ENCODE peak calls at places on chromosomes 13 and 19, in ten cellular contexts. V is stomach, K is H1, G is transverse colon, H is SK-N-SH, A is suprapubic skin, S is sigmoid colon, T is esophagus muscularis mucosa, U is GM12878, Z is K562. J is an unnamed sample.

GRCh38 chr13:95156208-95156607 is 145.0 kb downstream of the ABCC4 start:
- DNase-seq in G (no peak), V (no peak), A (no peak), H (peak), K (no peak), Z (no peak), T (no peak), S (no peak), U (no peak), J (no peak)

GRCh38 chr19:44598355-44598754 is 15.0 kb upstream of the IGSF23 start:
- DNase-seq in G (no peak), K (no peak), H (no peak), Z (no peak), U (no peak), T (no peak), V (no peak), A (no peak), S (no peak), J (no peak)

GRCh38 chr13:23715762-23716235 is 145.6 kb downstream of the TNFRSF19 start:
- DNase-seq in T (no peak), H (no peak), S (no peak), K (peak), V (peak), A (no peak), U (no peak), Z (peak), G (no peak), J (no peak)

GRCh38 chr19:4390862-4391693 is 9.3 kb downstream of the SH3GL1 start:
- DNase-seq in V (no peak), H (no peak), U (no peak), A (no peak), S (no peak), Z (no peak), K (no peak), G (no peak), T (no peak), J (no peak)

GRCh38 chr19:49069026-49069425 is 3.5 kb downstream of the KCNA7 start:
- DNase-seq in T (no peak), K (no peak), S (no peak), H (no peak), G (no peak), A (no peak), V (no peak), U (no peak), Z (no peak), J (no peak)

GRCh38 chr19:1445185-1445931 is 4.6 kb upstream of the APC2 start:
- DNase-seq in V (peak), A (no peak), U (no peak), T (no peak), G (peak), K (peak), H (peak), S (no peak), Z (peak), J (peak)

GRCh38 chr13:42575938-42576337 is 2.0 kb downstream of the TNFSF11 start:
- DNase-seq in S (no peak), V (no peak), U (no peak), Z (no peak), K (no peak), T (no peak), A (no peak), H (no peak), G (no peak), J (no peak)

GRCh38 chr19:29292562-29292961 is 79.6 kb upstream of the UQCRFS1 start:
- DNase-seq in V (no peak), A (peak), H (no peak), T (no peak), G (no peak), Z (no peak), S (no peak), K (no peak), U (no peak), J (no peak)

GRCh38 chr13:51832471-51833152 is 12.4 kb downstream of the TMEM272 start:
- DNase-seq in U (no peak), T (no peak), V (no peak), A (no peak), H (peak), Z (no peak), K (no peak), G (peak), S (no peak), J (no peak)

GRCh38 chr19:36092566-36092965 is 18.4 kb upstream of the OVOL3 start:
- DNase-seq in K (no peak), S (no peak), Z (no peak), H (no peak), G (no peak), V (no peak), U (no peak), A (no peak), T (no peak), J (no peak)

DNA sequence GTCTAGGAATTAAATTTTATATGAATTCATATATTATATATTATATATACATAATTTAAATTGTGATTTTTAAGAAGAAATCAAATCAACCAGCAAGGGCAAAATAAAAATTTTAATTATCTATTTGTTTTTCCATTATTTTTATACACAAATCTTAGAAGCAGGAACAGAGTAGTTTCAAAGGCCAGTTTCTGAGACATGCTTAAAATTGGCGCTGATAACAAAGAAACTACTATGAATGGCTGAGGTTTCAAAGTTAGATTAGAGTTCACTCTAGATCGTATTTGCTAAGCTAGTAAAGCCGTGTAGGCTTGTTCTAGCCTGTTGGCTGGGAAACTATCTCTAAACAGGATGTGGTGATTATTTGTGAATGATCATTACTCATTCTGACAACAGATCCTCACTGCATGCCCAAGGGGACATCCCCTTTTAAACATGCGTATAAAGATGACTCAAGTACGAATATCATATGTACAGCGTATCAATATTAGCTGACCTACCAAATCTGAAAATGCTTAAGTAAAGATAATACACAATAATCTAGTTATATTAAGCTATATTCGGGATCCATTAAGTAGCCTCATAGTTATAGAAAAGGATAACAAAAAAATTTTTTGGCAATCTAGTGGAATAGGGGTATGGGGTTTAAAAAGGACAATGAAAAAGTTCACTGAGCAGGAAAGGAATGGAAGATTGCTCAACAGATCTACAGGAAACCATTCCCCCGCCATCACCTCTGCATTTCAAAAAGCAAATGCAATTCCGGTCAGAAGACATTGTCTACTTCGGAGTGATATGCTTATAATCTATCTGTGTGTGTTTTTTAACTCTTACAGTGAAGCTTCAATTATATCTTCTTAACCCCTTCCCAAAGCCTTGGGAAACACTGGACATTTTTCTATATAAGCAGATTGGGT is 150.1 kb downstream of the SHISA2 start:
- DNase-seq in T (no peak), G (no peak), S (no peak), H (peak), V (no peak), A (no peak), K (no peak), U (peak), Z (no peak), J (no peak)
- TF ChIP-seq POLR2AphosphoS5 in T (no peak), G (no peak), S (no peak), H (no peak), V (peak), A (no peak), K (no peak), U (no peak), Z (no peak), J (no peak)

DNA sequence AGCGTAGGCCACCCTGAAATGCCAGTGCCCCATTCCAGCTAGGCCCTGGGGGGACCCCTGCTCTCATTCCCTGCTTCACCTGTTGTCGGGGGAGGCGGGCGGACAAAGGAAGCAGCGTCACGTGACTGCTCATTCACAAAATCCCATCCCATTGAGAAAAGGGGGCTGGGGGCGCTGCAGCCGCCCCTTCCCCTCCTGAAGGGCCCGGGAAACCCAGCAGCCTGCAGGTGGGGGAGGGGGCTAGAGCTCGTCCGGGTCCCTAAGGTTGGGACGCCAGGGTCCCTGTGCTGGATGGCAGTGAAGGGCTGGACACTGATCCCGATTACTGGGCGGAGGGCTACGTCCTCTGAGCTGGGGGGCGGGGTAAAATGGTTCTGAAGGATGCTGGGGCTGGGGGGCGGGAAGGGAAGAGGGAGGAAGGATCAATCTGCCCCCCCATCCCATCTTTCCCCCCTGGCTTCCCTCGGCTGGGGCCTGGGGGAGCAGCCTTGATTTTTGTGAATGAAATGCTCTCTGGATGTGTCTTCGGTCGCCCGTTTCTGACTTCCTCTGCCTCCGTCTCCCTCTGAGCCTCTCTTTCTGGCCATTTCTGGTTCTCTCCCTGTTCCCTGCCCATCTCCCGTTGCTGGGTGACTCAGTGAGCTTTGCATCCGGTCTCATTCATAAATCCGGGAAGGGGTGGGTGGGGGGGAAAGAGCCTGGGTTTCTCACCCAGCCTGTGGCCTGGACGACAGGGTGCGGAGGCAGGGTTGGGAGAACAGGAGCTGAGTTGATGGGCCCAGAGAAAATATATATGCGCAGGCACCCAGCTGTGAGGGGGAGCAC is 816 bp downstream of the SPRED3 start:
- DNase-seq in Z (no peak), A (no peak), G (no peak), T (no peak), K (peak), V (no peak), H (peak), S (no peak), U (no peak), J (no peak)
- TF ChIP-seq EP300 in Z (no peak), A (no peak), G (no peak), T (no peak), K (no peak), V (no peak), H (no peak), S (no peak), U (no peak), J (no peak)

GRCh38 chr19:39037194-39037593 is 4.8 kb upstream of the FBXO27 start:
- DNase-seq in A (no peak), G (no peak), T (no peak), H (no peak), Z (no peak), S (no peak), V (no peak), U (no peak), K (no peak), J (no peak)

GRCh38 chr19:39032164-39032918 is at the start of gene FBXO27:
- DNase-seq in V (no peak), U (no peak), T (no peak), K (peak), A (peak), Z (peak), H (peak), G (peak), S (no peak), J (peak)

GRCh38 chr19:39038098-39038497 is 5.7 kb upstream of the FBXO27 start:
- DNase-seq in S (no peak), H (peak), A (no peak), K (peak), T (no peak), V (peak), G (peak), U (no peak), Z (peak), J (no peak)
- TF ChIP-seq POLR2AphosphoS5 in S (no peak), H (no peak), A (no peak), K (no peak), T (no peak), V (no peak), G (no peak), U (no peak), Z (no peak), J (no peak)

DNA sequence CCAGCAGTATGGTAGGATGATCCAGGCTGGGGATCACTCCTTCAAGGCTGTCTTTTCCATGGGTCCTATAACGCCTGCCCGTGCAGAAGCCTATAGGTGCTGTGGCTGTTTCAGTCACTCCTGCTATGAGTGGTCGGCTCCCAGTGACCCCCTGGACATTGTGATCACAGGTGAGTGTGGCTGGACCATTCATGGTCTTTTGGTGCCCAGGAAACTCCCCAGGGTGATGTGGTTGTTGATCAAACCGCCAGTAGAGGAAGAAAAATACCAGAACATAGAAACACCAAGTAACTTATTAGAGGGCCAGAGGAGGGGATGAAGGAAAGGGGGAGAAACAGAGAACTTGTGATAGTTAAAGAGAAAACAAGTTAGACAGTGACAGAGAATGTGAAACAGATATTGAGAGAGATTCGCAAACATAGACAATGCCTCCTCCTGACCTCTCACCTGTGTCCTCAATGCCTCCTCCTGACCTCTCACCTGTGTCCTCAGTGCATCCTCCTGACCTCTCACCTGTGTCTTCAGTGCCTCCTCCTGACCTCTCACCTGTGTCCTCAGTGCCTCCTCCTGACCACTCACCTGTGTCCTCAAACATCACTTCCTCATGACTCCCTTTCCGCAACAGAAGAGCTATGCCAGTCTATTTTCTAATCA is 19.4 kb downstream of the LAIR2 start:
- DNase-seq in A (no peak), U (no peak), T (no peak), Z (no peak), H (no peak), S (no peak), K (no peak), G (no peak), V (no peak), J (no peak)
- TF ChIP-seq EP300 in A (no peak), U (no peak), T (no peak), Z (no peak), H (no peak), S (no peak), K (no peak), G (no peak), V (no peak), J (no peak)

DNA sequence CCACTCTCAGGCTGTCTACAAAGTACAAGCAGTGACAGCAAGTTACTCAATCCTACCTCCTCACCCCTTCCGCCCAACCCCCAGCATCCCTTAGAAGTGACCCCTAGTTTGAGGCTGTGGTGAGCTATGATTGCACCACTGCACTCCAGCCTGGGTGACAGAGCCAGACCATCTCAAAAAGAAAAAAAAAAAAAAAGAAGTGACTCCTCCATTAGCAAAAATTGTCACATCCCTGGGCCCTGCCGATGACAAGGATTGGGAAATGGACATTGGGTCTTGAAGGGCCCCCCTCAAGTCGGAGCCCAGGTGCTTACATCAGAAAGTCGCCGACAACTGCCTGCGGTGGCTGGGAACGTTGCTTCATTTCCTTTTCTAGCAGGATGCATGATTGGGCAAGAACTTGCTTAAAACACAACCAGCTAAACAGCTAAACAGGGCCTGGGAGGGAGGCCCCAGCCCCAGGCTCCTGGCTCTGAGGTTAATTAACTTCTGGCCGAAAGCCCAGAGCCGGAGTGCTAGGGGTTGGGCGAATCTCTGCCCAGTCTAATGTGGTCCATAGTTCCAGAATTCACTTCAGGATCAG is 15.3 kb downstream of the RAB3D start:
- DNase-seq in U (peak), A (peak), S (peak), Z (peak), T (no peak), H (peak), K (no peak), V (peak), G (peak), J (no peak)
- TF ChIP-seq POLR2AphosphoS5 in U (peak), A (peak), S (peak), Z (no peak), T (peak), H (peak), K (no peak), V (peak), G (peak), J (peak)

DNA sequence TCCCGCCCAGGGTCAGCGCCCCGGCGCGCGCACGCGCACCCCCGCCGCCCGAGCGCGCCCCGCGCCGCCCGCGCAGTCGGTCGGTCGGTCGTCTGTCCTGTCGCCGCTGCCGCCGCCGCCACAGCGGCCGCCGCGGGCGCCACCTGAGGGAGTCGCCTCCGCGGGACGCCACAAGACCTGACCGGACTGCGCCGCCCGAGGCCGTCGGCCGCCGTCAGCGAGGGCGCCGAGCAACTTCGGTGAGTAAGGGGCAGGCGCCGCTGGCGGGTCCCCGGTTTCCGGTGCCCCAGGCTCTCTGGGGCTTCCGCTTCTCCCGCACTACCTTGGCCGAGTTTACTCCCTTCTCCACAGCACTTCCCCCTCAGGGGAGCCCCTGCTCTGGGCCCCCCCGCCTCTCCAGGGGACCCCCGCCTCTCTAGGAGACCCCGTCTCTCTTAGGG is 19.6 kb upstream of the GATAD2A start:
- DNase-seq in H (no peak), U (no peak), S (no peak), Z (no peak), K (peak), T (no peak), V (no peak), G (no peak), A (peak), J (peak)
- TF ChIP-seq EP300 in H (no peak), U (no peak), S (no peak), Z (no peak), K (no peak), T (no peak), V (no peak), G (no peak), A (no peak), J (no peak)

GRCh38 chr13:80242728-80243427 is 98.0 kb downstream of the SPRY2 start:
- DNase-seq in H (no peak), U (no peak), T (no peak), G (no peak), S (no peak), K (no peak), V (no peak), A (no peak), Z (no peak), J (no peak)

GRCh38 chr13:80239571-80240255 is 101.2 kb downstream of the SPRY2 start:
- DNase-seq in T (no peak), U (no peak), G (no peak), V (no peak), S (no peak), H (no peak), A (no peak), K (no peak), Z (no peak), J (no peak)

GRCh38 chr13:80249906-80250513 is 90.9 kb downstream of the SPRY2 start:
- DNase-seq in A (no peak), V (no peak), S (no peak), Z (no peak), U (no peak), T (no peak), G (no peak), H (no peak), K (no peak), J (no peak)

GRCh38 chr13:80244574-80244973 is 96.4 kb downstream of the SPRY2 start:
- DNase-seq in S (no peak), G (no peak), H (no peak), T (no peak), U (no peak), Z (no peak), K (no peak), A (no peak), V (no peak), J (no peak)

GRCh38 chr13:80245162-80245733 is 95.7 kb downstream of the SPRY2 start:
- DNase-seq in V (no peak), Z (no peak), T (no peak), H (no peak), U (no peak), K (no peak), S (no peak), A (no peak), G (no peak), J (no peak)
- TF ChIP-seq POLR2AphosphoS5 in V (no peak), Z (no peak), T (no peak), H (no peak), U (no peak), K (no peak), S (no peak), A (no peak), G (no peak), J (no peak)

GRCh38 chr19:6233827-6234511 is 45.8 kb downstream of the MLLT1 start:
- DNase-seq in G (no peak), A (no peak), K (no peak), T (no peak), H (peak), U (no peak), Z (peak), S (no peak), V (peak), J (peak)

GRCh38 chr19:6234527-6234926 is 45.2 kb downstream of the MLLT1 start:
- DNase-seq in K (no peak), S (no peak), H (peak), Z (no peak), T (no peak), U (no peak), A (no peak), G (no peak), V (no peak), J (no peak)

GRCh38 chr19:6233051-6233826 is 46.5 kb downstream of the MLLT1 start:
- DNase-seq in S (no peak), V (peak), G (no peak), U (no peak), K (no peak), T (no peak), A (no peak), Z (no peak), H (no peak), J (peak)

GRCh38 chr19:6236310-6237291 is 43.2 kb downstream of the MLLT1 start:
- DNase-seq in T (no peak), G (peak), Z (no peak), H (peak), U (no peak), K (no peak), V (peak), A (no peak), S (no peak), J (peak)

GRCh38 chr19:6235031-6235951 is 44.5 kb downstream of the MLLT1 start:
- DNase-seq in A (no peak), Z (no peak), U (no peak), K (no peak), S (no peak), V (no peak), H (peak), T (no peak), G (no peak), J (peak)
- TF ChIP-seq EP300 in A (no peak), Z (no peak), U (no peak), K (no peak), S (no peak), V (no peak), H (no peak), T (no peak), G (no peak), J (no peak)